ENCODE peak calls at places on chromosomes 3 and 15, in five cellular contexts. B is EL, C is endothelial cell of umbilical vein, G is astrocyte of the spinal cord, S is kidney tubule cell. X is an unnamed sample.

GRCh38 chr15:40389824-40390595 is 7.5 kb downstream of the KNSTRN start:
- DNase-seq in B (no peak), C (no peak), G (no peak), S (no peak), X (no peak)

GRCh38 chr3:101571028-101571895 is 2.7 kb upstream of the PCNP start:
- DNase-seq in B (peak; percentile 19), C (no peak), G (no peak), S (no peak), X (no peak)

GRCh38 chr3:162119651-162120050 is 623.0 kb downstream of the OTOL1 start:
- DNase-seq in B (no peak), C (no peak), G (no peak), S (no peak), X (no peak)

GRCh38 chr15:64665179-64665578 is 110.2 kb downstream of the RBPMS2 start:
- DNase-seq in B (no peak), C (no peak), G (no peak), S (peak; percentile 81), X (no peak)

GRCh38 chr15:21269121-21269520 is 171.2 kb downstream of the POTEB3 start:
- DNase-seq in B (no peak), C (no peak), G (no peak), S (peak; percentile 3), X (no peak)

GRCh38 chr3:99484871-99485270 is 153.5 kb upstream of the COL8A1 start:
- DNase-seq in B (peak; percentile 33), C (no peak), G (peak; percentile 77), S (no peak), X (no peak)

GRCh38 chr15:70742928-70743327 is 20.4 kb downstream of the UACA start:
- DNase-seq in B (no peak), C (no peak), G (peak; percentile 52), S (no peak), X (no peak)

GRCh38 chr15:37678124-37678523 is 256.3 kb upstream of the TMCO5A start:
- DNase-seq in B (no peak), C (no peak), G (no peak), S (no peak), X (no peak)

GRCh38 chr3:42752961-42753360 is 20.1 kb downstream of the CCDC13 start:
- DNase-seq in B (no peak), C (no peak), G (no peak), S (no peak), X (no peak)

GRCh38 chr15:44550256-44550655 is 13.3 kb downstream of the EIF3J start:
- DNase-seq in B (peak; percentile 27), C (peak; percentile 58), G (peak; percentile 58), S (peak; percentile 42), X (peak; percentile 58)

GRCh38 chr15:66673410-66674322 is 28.4 kb upstream of the SMAD6 start:
- DNase-seq in B (peak; percentile 19), C (no peak), G (no peak), S (no peak), X (peak; percentile 26)

GRCh38 chr3:37862219-37862711 is 585 bp downstream of the CTDSPL start:
- DNase-seq in B (peak; percentile 52), C (no peak), G (no peak), S (peak; percentile 37), X (peak; percentile 42)

GRCh38 chr3:112333002-112333385 is at the start of gene CD200:
- DNase-seq in B (peak; percentile 43), C (peak; percentile 62), G (no peak), S (peak; percentile 63), X (no peak)

GRCh38 chr15:70023769-70024491 is 73.8 kb downstream of the TLE3 start:
- DNase-seq in B (peak; percentile 52), C (no peak), G (peak; percentile 49), S (peak; percentile 18), X (peak; percentile 54)

GRCh38 chr15:27271258-27271657 is 300.3 kb downstream of the GABRG3 start:
- DNase-seq in B (no peak), C (no peak), G (no peak), S (no peak), X (no peak)